ENCODE peak calls at places on chromosomes 1 and 21, in seven cellular contexts. X, H, O, V, P, A and D are unnamed samples.

GRCh38 chr1:215566556-215567490 is at the start of gene KCTD3:
- DNase-seq in X (peak; percentile 44), H (peak; percentile 83), O (peak; percentile 86), V (peak; percentile 81), P (peak; percentile 50), A (no peak), D (peak; percentile 91)

GRCh38 chr1:20411196-20411980 is 74.6 kb downstream of the CAMK2N1 start:
- DNase-seq in X (no peak), H (no peak), O (peak; percentile 72), V (peak; percentile 93), P (peak; percentile 94), A (no peak), D (no peak)

GRCh38 chr1:48294656-48295055 is 72.1 kb downstream of the SLC5A9 start:
- DNase-seq in X (no peak), H (no peak), O (no peak), V (no peak), P (no peak), A (no peak), D (no peak)

GRCh38 chr21:38807481-38807880 is 1.8 kb downstream of the ETS2 start:
- DNase-seq in X (no peak), H (no peak), O (no peak), V (no peak), P (no peak), A (no peak), D (peak; percentile 30)

GRCh38 chr1:28123461-28123961 is 35.1 kb upstream of the EYA3 start:
- DNase-seq in X (no peak), H (no peak), O (no peak), V (peak; percentile 56), P (no peak), A (no peak), D (no peak)

GRCh38 chr1:30130106-30130505 is 593.3 kb downstream of the MATN1 start:
- DNase-seq in X (no peak), H (no peak), O (no peak), V (no peak), P (no peak), A (no peak), D (no peak)

GRCh38 chr21:34126269-34126668 is 52.9 kb downstream of the MRPS6 start:
- DNase-seq in X (no peak), H (peak; percentile 35), O (peak; percentile 19), V (peak; percentile 27), P (no peak), A (no peak), D (peak; percentile 26)

GRCh38 chr1:211638246-211638645 is 37.2 kb downstream of the NEK2 start:
- DNase-seq in X (no peak), H (no peak), O (no peak), V (no peak), P (no peak), A (no peak), D (no peak)

GRCh38 chr1:240618946-240619345 is 7.0 kb upstream of the GREM2 start:
- DNase-seq in X (no peak), H (no peak), O (peak; percentile 38), V (no peak), P (no peak), A (no peak), D (no peak)

GRCh38 chr1:245484176-245484575 is 329.4 kb downstream of the KIF26B start:
- DNase-seq in X (no peak), H (peak; percentile 57), O (no peak), V (no peak), P (no peak), A (no peak), D (peak; percentile 40)

GRCh38 chr1:37944091-37944763 is 2.6 kb downstream of the INPP5B start:
- DNase-seq in X (no peak), H (no peak), O (no peak), V (peak; percentile 46), P (no peak), A (no peak), D (no peak)

GRCh38 chr21:42190492-42190875 is 28.5 kb upstream of the ABCG1 start:
- DNase-seq in X (no peak), H (no peak), O (no peak), V (no peak), P (no peak), A (no peak), D (no peak)

GRCh38 chr21:33208534-33208933 is 21.2 kb upstream of the IFNAR2 start:
- DNase-seq in X (no peak), H (no peak), O (no peak), V (no peak), P (no peak), A (no peak), D (no peak)

GRCh38 chr1:162873671-162874666 is 13.0 kb upstream of the CCDC190 start:
- DNase-seq in X (no peak), H (no peak), O (peak; percentile 69), V (no peak), P (no peak), A (no peak), D (no peak)

GRCh38 chr1:246117066-246117791 is 389.9 kb downstream of the SMYD3 start:
- DNase-seq in X (peak; percentile 45), H (peak; percentile 69), O (no peak), V (peak; percentile 36), P (peak; percentile 18), A (peak; percentile 20), D (peak; percentile 59)

GRCh38 chr1:83996621-83997020 is 2.3 kb downstream of the TTLL7 start:
- DNase-seq in X (no peak), H (no peak), O (peak; percentile 58), V (peak; percentile 71), P (peak; percentile 58), A (no peak), D (no peak)